ENCODE peak calls at places on chromosomes 6 and 20, in seven cellular contexts. D is mucosa of descending colon, A is fibroblast of lung, H is HCT116, Z is cardiac muscle cell, S is left ventricle myocardium inferior, I is neural progenitor cell. T is an unnamed sample.

GRCh38 chr6:141326925-141327324 is 805.8 kb upstream of the GJE1 start:
- DNase-seq in I (no peak), H (no peak), Z (peak; percentile 3), S (no peak), D (no peak), A (no peak), T (no peak)

GRCh38 chr6:125950293-125950692 is 6.3 kb upstream of the HINT3 start:
- DNase-seq in Z (peak; percentile 67), A (peak; percentile 82), D (no peak), S (no peak), I (peak; percentile 10), H (no peak), T (peak; percentile 84)

GRCh38 chr6:24982231-24982630 is 46.5 kb upstream of the RIPOR2 start:
- DNase-seq in D (no peak), H (no peak), Z (peak; percentile 21), S (no peak), I (no peak), A (peak; percentile 79), T (peak; percentile 26)

GRCh38 chr20:45049904-45050471 is 50.9 kb downstream of the KCNS1 start:
- DNase-seq in A (no peak), Z (no peak), D (no peak), S (no peak), H (no peak), I (peak; percentile 43), T (no peak)

GRCh38 chr6:109453594-109454482 is 1.7 kb downstream of the MICAL1 start:
- DNase-seq in H (no peak), D (no peak), S (peak; percentile 46), I (no peak), Z (peak; percentile 48), A (no peak), T (no peak)

GRCh38 chr6:140464720-140465119 is 1090.3 kb upstream of the CITED2 start:
- DNase-seq in Z (no peak), D (no peak), I (no peak), H (no peak), A (no peak), S (no peak), T (no peak)

GRCh38 chr6:148316308-148316707 is 26.3 kb upstream of the SASH1 start:
- DNase-seq in Z (no peak), H (no peak), I (no peak), D (no peak), S (peak; percentile 30), A (no peak), T (no peak)

GRCh38 chr6:159311618-159312017 is 142.4 kb downstream of the FNDC1 start:
- DNase-seq in A (peak; percentile 14), S (no peak), I (peak; percentile 8), Z (peak; percentile 5), H (no peak), D (no peak), T (peak; percentile 79)

GRCh38 chr6:29992792-29993191 is 50.5 kb downstream of the HLA-A start:
- DNase-seq in D (no peak), S (no peak), A (peak; percentile 19), H (peak; percentile 27), I (no peak), Z (no peak), T (peak; percentile 96)

GRCh38 chr20:62668441-62669027 is 26.2 kb downstream of the SLCO4A1 start:
- DNase-seq in I (peak; percentile 86), H (peak; percentile 24), S (peak; percentile 66), A (peak; percentile 49), D (peak; percentile 75), Z (peak; percentile 84), T (peak; percentile 99)

GRCh38 chr20:62674370-62674769 is 32.1 kb downstream of the SLCO4A1 start:
- DNase-seq in D (no peak), H (no peak), S (no peak), Z (no peak), A (no peak), I (no peak), T (no peak)

GRCh38 chr20:62670998-62671397 is 28.7 kb downstream of the SLCO4A1 start:
- DNase-seq in S (no peak), A (no peak), D (no peak), Z (no peak), H (no peak), I (no peak), T (no peak)

GRCh38 chr20:62670156-62670555 is 27.9 kb downstream of the SLCO4A1 start:
- DNase-seq in Z (no peak), I (no peak), D (no peak), S (no peak), A (no peak), H (no peak), T (no peak)

GRCh38 chr20:62671765-62672164 is 29.5 kb downstream of the SLCO4A1 start:
- DNase-seq in S (no peak), Z (no peak), D (no peak), I (no peak), H (no peak), A (no peak), T (no peak)
- H3K4me1 ChIP-seq in S (peaks cover 13% of the 10 kb centered on the region), Z (no peaks in the 10 kb centered on the region), D (peaks cover 10% of the 10 kb centered on the region), I (no peaks in the 10 kb centered on the region), H (peaks cover under 1% of the 10 kb centered on the region), A (peaks cover 2% of the 10 kb centered on the region), T (no peaks in the 10 kb centered on the region)

DNA sequence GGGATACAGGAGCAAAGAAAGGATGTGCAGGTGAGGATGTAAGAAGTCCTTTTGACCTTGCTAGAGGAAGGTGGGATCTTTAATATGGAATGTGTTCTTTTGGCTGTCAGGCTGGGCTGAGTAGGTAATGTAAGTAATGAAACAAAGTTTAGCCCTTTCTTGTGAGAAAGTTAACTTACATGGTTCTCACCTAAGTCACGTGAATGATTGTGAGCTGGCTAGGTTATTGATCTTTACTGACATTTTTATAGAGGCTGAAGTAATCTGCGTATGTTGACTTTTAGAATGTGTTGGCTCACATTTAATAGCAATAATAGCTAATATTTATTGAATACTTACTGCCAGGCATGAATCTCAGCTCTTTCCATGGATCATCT is 2.6 kb downstream of the TOP1 start:
- DNase-seq in S (no peak), I (no peak), D (no peak), Z (no peak), H (no peak), A (no peak), T (no peak)
- H3K4me3 ChIP-seq in S (peak overlapping the region; percentile 99), I (peak overlapping the region; percentile 97), D (no peak overlapping the region), Z (peak overlapping the region; percentile 91), H (no peak overlapping the region), A (peak overlapping the region; percentile 100), T (peak overlapping the region; percentile 93)

DNA sequence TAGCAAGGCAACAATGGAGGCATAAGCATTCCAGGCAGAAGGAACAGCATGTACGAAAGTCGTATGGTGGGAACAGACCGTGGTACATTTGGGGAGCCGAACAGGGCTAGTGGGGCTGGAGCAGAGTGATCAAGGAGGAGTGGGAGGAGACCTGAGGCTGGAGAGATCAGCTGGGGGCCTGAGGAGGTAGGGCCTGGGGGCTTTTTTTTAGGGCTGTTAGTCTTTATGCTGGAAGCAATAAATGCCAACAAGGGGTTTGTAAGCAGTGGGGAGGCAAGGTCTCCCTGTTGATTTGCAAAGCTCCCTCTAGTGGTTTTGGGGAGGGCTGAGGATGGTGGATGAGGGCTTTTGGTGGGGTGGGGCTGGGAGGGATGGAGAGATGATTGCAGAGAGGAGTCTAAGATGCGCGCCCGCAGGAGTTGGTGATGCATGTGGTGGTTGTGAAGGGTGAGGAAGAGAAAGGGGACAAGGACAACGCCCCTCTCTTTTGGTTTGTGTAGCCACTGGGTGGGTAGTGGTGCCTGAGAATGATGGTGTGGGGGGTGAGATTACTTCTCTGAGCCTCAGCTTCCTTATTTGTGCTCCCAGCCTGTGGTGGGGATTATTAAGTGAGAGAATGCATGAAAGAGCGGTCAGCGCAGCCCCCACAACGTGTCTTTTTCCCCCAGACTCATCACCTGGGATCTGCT is 74.1 kb upstream of the TOX2 start:
- DNase-seq in S (no peak), Z (peak; percentile 42), D (no peak), I (peak; percentile 60), H (peak; percentile 12), A (peak; percentile 12), T (peak; percentile 88)
- TF ChIP-seq CTCF in S (peak; percentile 45), Z (peak; percentile 50), D (no peak), I (peak; percentile 59), H (peak; percentile 74), A (peak; percentile 33), T (peak; percentile 52)

DNA sequence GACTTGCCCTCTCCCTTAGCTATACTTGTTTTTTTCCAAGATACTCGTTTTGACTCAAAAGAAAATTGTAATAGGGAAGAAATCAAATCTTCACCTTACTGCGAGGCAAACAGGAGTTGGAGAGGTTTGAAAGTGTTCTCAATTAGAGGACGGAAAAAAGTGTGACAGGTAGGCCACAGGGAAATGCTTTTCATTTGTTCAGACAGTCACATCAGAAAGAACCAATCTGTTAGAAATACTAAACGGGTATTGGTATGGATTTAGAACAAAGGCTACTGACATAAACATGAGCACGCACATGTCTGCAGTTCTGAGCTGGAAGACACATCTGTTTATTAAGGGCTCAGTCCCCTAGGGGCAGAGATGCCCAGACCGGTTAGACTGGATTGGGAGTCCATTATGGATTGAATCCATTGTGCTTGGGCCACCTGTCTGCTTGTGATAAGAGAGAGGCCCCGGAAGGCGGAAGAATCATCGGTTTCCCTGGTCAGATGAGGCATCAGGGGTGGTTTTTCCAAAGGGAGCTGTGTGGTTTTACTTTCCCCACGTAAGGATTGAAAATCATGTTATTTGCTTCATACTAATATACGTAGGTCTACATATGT is 220.9 kb upstream of the MYLIP start:
- DNase-seq in A (no peak), H (no peak), Z (no peak), D (no peak), S (no peak), I (no peak), T (no peak)
- H3K4me1 ChIP-seq in A (no peaks in the 10 kb centered on the region), H (no peaks in the 10 kb centered on the region), Z (peaks cover 20% of the 10 kb centered on the region), D (peaks cover 2% of the 10 kb centered on the region), S (peaks cover 7% of the 10 kb centered on the region), I (no peaks in the 10 kb centered on the region), T (no peaks in the 10 kb centered on the region)

DNA sequence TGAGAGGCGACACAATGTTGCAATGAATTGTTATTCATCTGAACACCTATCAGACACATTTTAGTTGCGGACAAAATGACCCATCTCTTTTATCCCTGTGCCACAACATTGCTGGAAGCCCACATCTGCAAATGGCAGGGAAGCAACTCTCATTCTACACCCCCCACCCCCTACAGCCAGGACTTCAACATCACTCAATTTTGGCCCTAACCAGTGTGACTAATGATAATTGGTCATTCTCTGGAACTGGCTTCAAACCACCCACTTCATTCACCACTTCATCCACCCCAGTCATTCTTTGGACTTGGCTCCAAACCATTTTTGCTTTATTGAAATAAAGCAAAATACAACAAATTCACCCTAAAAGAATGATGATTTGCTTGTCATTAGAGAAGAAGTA is 1.5 kb downstream of the GCM2 start:
- DNase-seq in D (no peak), Z (no peak), S (no peak), I (no peak), A (no peak), H (no peak), T (peak; percentile 55)
- H3K4me3 ChIP-seq in D (no peak overlapping the region), Z (no peak overlapping the region), S (no peak overlapping the region), I (no peak overlapping the region), A (no peak overlapping the region), H (no peak overlapping the region), T (no peak overlapping the region)

DNA sequence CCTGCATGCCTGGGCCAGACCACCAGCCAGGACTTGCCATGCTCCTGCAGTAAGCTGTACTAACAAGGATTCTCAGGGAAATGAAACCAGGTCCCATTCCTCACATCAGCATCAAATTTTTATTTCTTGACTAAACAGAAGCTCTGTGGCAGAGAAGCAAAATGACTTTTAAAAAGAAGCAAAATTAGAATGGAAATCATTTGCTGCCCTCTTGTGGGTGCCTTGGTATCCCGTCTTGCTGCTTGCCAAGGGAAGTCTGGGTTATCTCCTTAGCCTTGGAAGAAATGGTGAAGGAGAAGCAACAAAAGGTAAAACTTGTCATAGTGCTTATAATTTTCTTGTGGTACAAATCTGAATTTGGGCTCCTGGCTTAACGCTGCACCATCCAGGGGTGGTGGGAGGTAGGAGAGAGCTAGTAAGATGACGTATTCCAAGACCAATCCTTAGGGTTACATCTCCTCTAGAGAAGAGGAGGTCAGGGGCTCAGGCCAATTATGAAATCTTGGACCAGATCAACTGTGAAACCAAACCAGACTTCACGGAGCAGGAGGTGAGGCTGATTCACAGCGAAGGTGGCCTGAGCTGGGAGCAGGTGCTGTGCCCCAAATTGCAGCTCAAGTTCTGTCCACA is 107.5 kb downstream of the FAXC start:
- DNase-seq in I (peak; percentile 56), D (no peak), A (peak; percentile 30), S (no peak), H (peak; percentile 38), Z (peak; percentile 26), T (no peak)
- TF ChIP-seq CTCF in I (peak; percentile 68), D (no peak), A (peak; percentile 3), S (peak; percentile 57), H (peak; percentile 34), Z (no peak), T (peak; percentile 49)